ENCODE peak calls at places on chromosomes 13 and 19, in six cellular contexts. One of them, this sample, is unnamed.

GRCh38 chr13:68551701-68552522 is 1321.8 kb upstream of the PCDH9 start:
- DNase-seq in ascending aorta: no peak
- DNase-seq in NB4: no peak
- DNase-seq in BE2C: no peak
- DNase-seq in fibroblast of the aortic adventitia: no peak
- DNase-seq in HFF-Myc: no peak
- DNase-seq in this sample: no peak

GRCh38 chr19:326851-327250 is 17.7 kb downstream of the MIER2 start:
- DNase-seq in fibroblast of the aortic adventitia: no peak
- DNase-seq in NB4: no peak
- DNase-seq in HFF-Myc: no peak
- DNase-seq in BE2C: no peak
- DNase-seq in ascending aorta: no peak
- DNase-seq in this sample: no peak

GRCh38 chr13:75581874-75582640 is 32.5 kb downstream of the UCHL3 start:
- DNase-seq in NB4: no peak
- DNase-seq in ascending aorta: no peak
- DNase-seq in BE2C: no peak
- DNase-seq in fibroblast of the aortic adventitia: no peak
- DNase-seq in HFF-Myc: no peak
- DNase-seq in this sample: no peak

GRCh38 chr13:57996717-57997116 is 365.2 kb downstream of the PCDH17 start:
- DNase-seq in NB4: peak; percentile 30
- DNase-seq in HFF-Myc: no peak
- DNase-seq in fibroblast of the aortic adventitia: peak; percentile 2
- DNase-seq in ascending aorta: no peak
- DNase-seq in BE2C: no peak
- DNase-seq in this sample: no peak

GRCh38 chr19:1163283-1163933 is 10.7 kb downstream of the SBNO2 start:
- DNase-seq in fibroblast of the aortic adventitia: no peak
- DNase-seq in NB4: no peak
- DNase-seq in ascending aorta: no peak
- DNase-seq in HFF-Myc: no peak
- DNase-seq in BE2C: no peak
- DNase-seq in this sample: no peak

GRCh38 chr19:7292950-7293794 is 1.0 kb downstream of the INSR start:
- DNase-seq in ascending aorta: peak; percentile 71
- DNase-seq in fibroblast of the aortic adventitia: no peak
- DNase-seq in HFF-Myc: no peak
- DNase-seq in NB4: peak; percentile 60
- DNase-seq in BE2C: peak; percentile 25
- DNase-seq in this sample: no peak

GRCh38 chr19:14479985-14480694 is 5.0 kb upstream of the PTGER1 start:
- DNase-seq in fibroblast of the aortic adventitia: no peak
- DNase-seq in ascending aorta: no peak
- DNase-seq in BE2C: peak; percentile 74
- DNase-seq in HFF-Myc: no peak
- DNase-seq in NB4: peak; percentile 83
- DNase-seq in this sample: no peak

GRCh38 chr13:40504641-40505040 is 161.8 kb downstream of the FOXO1 start:
- DNase-seq in fibroblast of the aortic adventitia: no peak
- DNase-seq in BE2C: no peak
- DNase-seq in NB4: no peak
- DNase-seq in ascending aorta: no peak
- DNase-seq in HFF-Myc: no peak
- DNase-seq in this sample: no peak

GRCh38 chr19:12777217-12778019 is 2.1 kb upstream of the HOOK2 start:
- DNase-seq in HFF-Myc: no peak
- DNase-seq in NB4: peak; percentile 82
- DNase-seq in ascending aorta: peak; percentile 89
- DNase-seq in fibroblast of the aortic adventitia: peak; percentile 80
- DNase-seq in BE2C: peak; percentile 92
- DNase-seq in this sample: no peak

GRCh38 chr13:44108345-44108858 is 228.7 kb downstream of the LACC1 start:
- DNase-seq in NB4: no peak
- DNase-seq in HFF-Myc: no peak
- DNase-seq in fibroblast of the aortic adventitia: no peak
- DNase-seq in ascending aorta: peak; percentile 67
- DNase-seq in BE2C: no peak
- DNase-seq in this sample: no peak

GRCh38 chr19:41206926-41207750 is 11.9 kb upstream of the AXL start:
- DNase-seq in ascending aorta: peak; percentile 86
- DNase-seq in NB4: no peak
- DNase-seq in fibroblast of the aortic adventitia: peak; percentile 57
- DNase-seq in HFF-Myc: no peak
- DNase-seq in BE2C: no peak
- DNase-seq in this sample: no peak

GRCh38 chr13:92806215-92806614 is 420.4 kb upstream of the GPC6 start:
- DNase-seq in NB4: peak; percentile 28
- DNase-seq in HFF-Myc: no peak
- DNase-seq in fibroblast of the aortic adventitia: peak; percentile 48
- DNase-seq in ascending aorta: no peak
- DNase-seq in BE2C: no peak
- DNase-seq in this sample: no peak

GRCh38 chr13:107680115-107680514 is 535.2 kb downstream of the LIG4 start:
- DNase-seq in HFF-Myc: no peak
- DNase-seq in NB4: no peak
- DNase-seq in ascending aorta: no peak
- DNase-seq in fibroblast of the aortic adventitia: no peak
- DNase-seq in BE2C: peak; percentile 32
- DNase-seq in this sample: no peak

GRCh38 chr19:12042893-12043292 is 7.4 kb upstream of the ZNF433 start:
- DNase-seq in HFF-Myc: no peak
- DNase-seq in BE2C: no peak
- DNase-seq in ascending aorta: no peak
- DNase-seq in NB4: no peak
- DNase-seq in fibroblast of the aortic adventitia: no peak
- DNase-seq in this sample: no peak

GRCh38 chr13:90594694-90595093 is 752.8 kb upstream of the MIR17HG start:
- DNase-seq in BE2C: no peak
- DNase-seq in fibroblast of the aortic adventitia: peak; percentile 16
- DNase-seq in HFF-Myc: peak; percentile 7
- DNase-seq in NB4: no peak
- DNase-seq in ascending aorta: no peak
- DNase-seq in this sample: no peak

GRCh38 chr13:76643596-76643995 is 242.6 kb downstream of the KCTD12 start:
- DNase-seq in HFF-Myc: no peak
- DNase-seq in BE2C: no peak
- DNase-seq in fibroblast of the aortic adventitia: no peak
- DNase-seq in NB4: no peak
- DNase-seq in ascending aorta: no peak
- DNase-seq in this sample: no peak

GRCh38 chr13:46676378-46676725 is 120.6 kb downstream of the ESD start:
- DNase-seq in fibroblast of the aortic adventitia: no peak
- DNase-seq in NB4: peak; percentile 47
- DNase-seq in ascending aorta: no peak
- DNase-seq in BE2C: no peak
- DNase-seq in HFF-Myc: no peak
- DNase-seq in this sample: no peak

GRCh38 chr19:18777156-18777724 is 13.9 kb downstream of the COMP start:
- DNase-seq in HFF-Myc: no peak
- DNase-seq in ascending aorta: no peak
- DNase-seq in NB4: no peak
- DNase-seq in fibroblast of the aortic adventitia: no peak
- DNase-seq in BE2C: no peak
- DNase-seq in this sample: no peak

GRCh38 chr13:43787998-43788397 is 1.2 kb upstream of the ENOX1 start:
- DNase-seq in BE2C: peak; percentile 67
- DNase-seq in ascending aorta: no peak
- DNase-seq in fibroblast of the aortic adventitia: peak; percentile 70
- DNase-seq in HFF-Myc: no peak
- DNase-seq in NB4: no peak
- DNase-seq in this sample: no peak

GRCh38 chr19:51365211-51366049 is 758 bp downstream of the ETFB start:
- DNase-seq in BE2C: peak; percentile 38
- DNase-seq in ascending aorta: peak; percentile 74
- DNase-seq in fibroblast of the aortic adventitia: peak; percentile 55
- DNase-seq in NB4: peak; percentile 64
- DNase-seq in HFF-Myc: no peak
- DNase-seq in this sample: no peak

GRCh38 chr13:105948143-105948542 is 587.3 kb downstream of the EFNB2 start:
- DNase-seq in HFF-Myc: no peak
- DNase-seq in fibroblast of the aortic adventitia: no peak
- DNase-seq in BE2C: no peak
- DNase-seq in ascending aorta: no peak
- DNase-seq in NB4: no peak
- DNase-seq in this sample: no peak

GRCh38 chr19:12838893-12839656 is 760 bp downstream of the MAST1 start:
- DNase-seq in HFF-Myc: no peak
- DNase-seq in fibroblast of the aortic adventitia: no peak
- DNase-seq in ascending aorta: no peak
- DNase-seq in BE2C: peak; percentile 47
- DNase-seq in NB4: no peak
- DNase-seq in this sample: no peak

GRCh38 chr19:6988257-6988656 is 33.0 kb downstream of the MBD3L2B start:
- DNase-seq in fibroblast of the aortic adventitia: no peak
- DNase-seq in ascending aorta: no peak
- DNase-seq in BE2C: no peak
- DNase-seq in NB4: no peak
- DNase-seq in HFF-Myc: no peak
- DNase-seq in this sample: no peak

GRCh38 chr19:45187421-45188100 is 9.0 kb downstream of the BLOC1S3 start:
- DNase-seq in ascending aorta: no peak
- DNase-seq in NB4: peak; percentile 48
- DNase-seq in fibroblast of the aortic adventitia: no peak
- DNase-seq in HFF-Myc: no peak
- DNase-seq in BE2C: no peak
- DNase-seq in this sample: no peak

GRCh38 chr13:113726961-113727411 is 32.0 kb upstream of the TMEM255B start:
- DNase-seq in fibroblast of the aortic adventitia: peak; percentile 15
- DNase-seq in NB4: no peak
- DNase-seq in ascending aorta: no peak
- DNase-seq in HFF-Myc: no peak
- DNase-seq in BE2C: peak; percentile 16
- DNase-seq in this sample: no peak
- H3K4me3 ChIP-seq in fibroblast of the aortic adventitia: no peak overlapping the region
- H3K4me3 ChIP-seq in NB4: no peak overlapping the region
- H3K4me3 ChIP-seq in ascending aorta: peak overlapping the region; percentile 53
- H3K4me3 ChIP-seq in HFF-Myc: no peak overlapping the region
- H3K4me3 ChIP-seq in BE2C: no peak overlapping the region
- H3K4me3 ChIP-seq in this sample: no peak overlapping the region

GRCh38 chr19:3525052-3525451 is 13.9 kb upstream of the TEKTIP1 start:
- DNase-seq in ascending aorta: no peak
- DNase-seq in NB4: no peak
- DNase-seq in BE2C: no peak
- DNase-seq in fibroblast of the aortic adventitia: no peak
- DNase-seq in HFF-Myc: no peak
- DNase-seq in this sample: no peak

GRCh38 chr19:3528080-3528479 is 10.9 kb upstream of the TEKTIP1 start:
- DNase-seq in fibroblast of the aortic adventitia: no peak
- DNase-seq in BE2C: no peak
- DNase-seq in HFF-Myc: no peak
- DNase-seq in ascending aorta: no peak
- DNase-seq in NB4: no peak
- DNase-seq in this sample: no peak

GRCh38 chr19:3527250-3527910 is 11.6 kb upstream of the TEKTIP1 start:
- DNase-seq in NB4: no peak
- DNase-seq in fibroblast of the aortic adventitia: no peak
- DNase-seq in HFF-Myc: no peak
- DNase-seq in BE2C: no peak
- DNase-seq in ascending aorta: no peak
- DNase-seq in this sample: no peak

GRCh38 chr19:3528539-3529211 is 10.3 kb upstream of the TEKTIP1 start:
- DNase-seq in ascending aorta: no peak
- DNase-seq in NB4: no peak
- DNase-seq in BE2C: no peak
- DNase-seq in HFF-Myc: no peak
- DNase-seq in fibroblast of the aortic adventitia: no peak
- DNase-seq in this sample: no peak

GRCh38 chr19:3526507-3527244 is 12.3 kb upstream of the TEKTIP1 start:
- DNase-seq in NB4: no peak
- DNase-seq in ascending aorta: no peak
- DNase-seq in HFF-Myc: no peak
- DNase-seq in fibroblast of the aortic adventitia: no peak
- DNase-seq in BE2C: no peak
- DNase-seq in this sample: no peak
- TF ChIP-seq CTCF in NB4: peak; percentile 8
- TF ChIP-seq CTCF in ascending aorta: no peak
- TF ChIP-seq CTCF in HFF-Myc: no peak
- TF ChIP-seq CTCF in fibroblast of the aortic adventitia: peak; percentile 19
- TF ChIP-seq CTCF in BE2C: peak; percentile 30
- TF ChIP-seq CTCF in this sample: peak; percentile 16

DNA sequence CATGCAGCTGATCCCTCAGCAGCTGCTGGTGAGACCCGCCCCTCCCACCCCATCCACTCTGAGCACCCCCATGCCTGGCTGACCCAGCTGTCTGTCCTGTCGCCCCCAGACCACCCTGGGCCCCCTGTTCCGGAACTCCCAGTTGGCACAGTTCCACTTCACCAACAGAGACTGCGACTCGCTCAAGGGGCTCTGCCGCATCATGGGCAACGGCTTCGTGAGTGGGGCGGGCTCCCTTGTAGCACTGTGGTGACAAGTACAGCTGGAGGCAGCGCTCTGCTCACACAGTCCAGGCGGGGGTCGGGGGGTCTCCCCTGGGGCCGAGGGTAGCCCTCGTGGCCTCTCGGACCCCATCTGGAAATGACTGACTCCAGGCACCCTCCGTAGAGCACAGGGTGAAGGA is 3.9 kb downstream of the PTOV1 start:
- DNase-seq in NB4: no peak
- DNase-seq in fibroblast of the aortic adventitia: no peak
- DNase-seq in ascending aorta: no peak
- DNase-seq in BE2C: no peak
- DNase-seq in HFF-Myc: no peak
- DNase-seq in this sample: no peak
- H3K4me3 ChIP-seq in NB4: no peak overlapping the region
- H3K4me3 ChIP-seq in fibroblast of the aortic adventitia: no peak overlapping the region
- H3K4me3 ChIP-seq in ascending aorta: no peak overlapping the region
- H3K4me3 ChIP-seq in BE2C: no peak overlapping the region
- H3K4me3 ChIP-seq in HFF-Myc: no peak overlapping the region
- H3K4me3 ChIP-seq in this sample: no peak overlapping the region

DNA sequence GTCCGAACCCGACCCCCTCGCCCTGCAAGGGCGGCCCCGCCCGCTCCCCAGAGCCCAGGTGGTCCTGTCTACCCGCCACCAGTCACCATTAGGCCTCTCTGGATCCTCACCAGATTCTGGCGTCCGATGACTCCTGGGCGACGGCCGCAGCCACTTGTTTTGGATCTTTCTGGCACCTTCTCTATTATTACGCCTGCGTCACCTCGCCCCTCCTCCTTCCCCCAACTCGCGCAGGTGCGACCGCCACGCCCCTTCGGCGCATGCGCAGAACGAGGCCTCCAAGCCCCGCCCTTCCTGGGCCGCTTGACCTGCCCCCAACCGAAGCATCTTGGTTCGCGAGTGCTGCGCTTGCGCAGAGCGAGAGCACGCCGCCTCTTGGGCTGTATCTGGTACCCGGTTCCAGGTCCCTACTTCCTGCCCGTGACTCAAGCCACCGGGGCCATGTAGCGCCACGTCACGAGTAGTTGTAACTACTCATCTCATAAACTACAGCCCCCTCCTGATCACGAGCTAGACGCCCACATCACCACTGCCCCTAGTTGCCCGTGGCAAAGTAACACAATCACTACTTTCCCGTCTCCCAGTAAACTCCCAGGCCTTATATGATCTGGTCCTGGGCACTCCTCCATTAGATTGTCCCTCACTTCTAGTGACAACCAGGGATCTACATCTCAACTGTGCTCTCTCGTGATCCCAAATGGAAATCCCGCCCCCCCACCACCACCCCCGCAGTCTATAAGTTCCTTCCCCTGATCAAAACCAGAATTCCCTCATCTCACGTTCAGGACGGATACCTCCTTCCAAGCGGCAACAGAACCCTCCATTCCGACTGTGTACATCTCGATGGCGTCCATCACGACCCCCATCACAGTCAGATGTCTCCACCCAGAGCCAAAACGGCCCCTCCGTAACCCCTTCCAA is at the start of gene DEDD2:
- DNase-seq in HFF-Myc: peak; percentile 94
- DNase-seq in NB4: peak; percentile 92
- DNase-seq in BE2C: peak; percentile 96
- DNase-seq in ascending aorta: peak; percentile 99
- DNase-seq in fibroblast of the aortic adventitia: peak; percentile 97
- DNase-seq in this sample: peak; percentile 97
- TF ChIP-seq CTCF in HFF-Myc: no peak
- TF ChIP-seq CTCF in NB4: no peak
- TF ChIP-seq CTCF in BE2C: no peak
- TF ChIP-seq CTCF in ascending aorta: no peak
- TF ChIP-seq CTCF in fibroblast of the aortic adventitia: no peak
- TF ChIP-seq CTCF in this sample: no peak

This sample was measured in GM12864.